ENCODE peak calls at places on chromosomes 2 and 18, in eight cellular contexts. N is suprapubic skin, G is Peyer's patch, O is sigmoid colon, D is stomach, E is HCT116, X is A549, P is K562. I is an unnamed sample. For H3K4me1, the result is how much of the 10 kb centered on the place peaks cover.

GRCh38 chr2:207901847-207902246 is 123.5 kb downstream of the PLEKHM3 start:
- DNase-seq in X (no peak), N (no peak), G (no peak), P (no peak), E (no peak), D (no peak), O (no peak), I (no peak)

GRCh38 chr2:202009019-202009481 is 24.6 kb upstream of the FZD7 start:
- DNase-seq in G (no peak), O (no peak), E (no peak), D (no peak), P (no peak), X (no peak), N (no peak), I (no peak)

GRCh38 chr2:175807031-175807873 is 194.8 kb downstream of the LNPK start:
- DNase-seq in G (no peak), E (no peak), D (no peak), N (no peak), O (no peak), P (no peak), X (no peak), I (no peak)

GRCh38 chr2:74919827-74920226 is 38.6 kb upstream of the POLE4 start:
- DNase-seq in D (peak), N (no peak), O (no peak), E (peak), G (peak), X (peak), P (peak), I (peak)

GRCh38 chr2:218344090-218344754 is 12.4 kb upstream of the CATIP start:
- DNase-seq in N (no peak), X (no peak), E (no peak), G (no peak), D (no peak), O (no peak), P (no peak), I (no peak)

GRCh38 chr2:233267516-233268245 is 16.2 kb downstream of the ATG16L1 start:
- DNase-seq in G (peak), E (no peak), O (no peak), X (no peak), N (no peak), D (peak), P (no peak), I (peak)

GRCh38 chr2:167265722-167266121 is 377.4 kb downstream of the XIRP2 start:
- DNase-seq in N (no peak), P (no peak), D (no peak), O (no peak), E (no peak), G (no peak), X (no peak), I (no peak)

GRCh38 chr2:45199973-45200372 is 190.7 kb upstream of the SIX2 start:
- DNase-seq in G (no peak), O (no peak), D (no peak), E (no peak), N (no peak), P (no peak), X (no peak), I (no peak)

GRCh38 chr18:79819951-79820351 is 22.2 kb downstream of the KCNG2 start:
- DNase-seq in N (no peak), E (no peak), X (no peak), O (no peak), D (no peak), P (no peak), G (peak), I (peak)

GRCh38 chr18:48607049-48607984 is 68.5 kb downstream of the CTIF start:
- DNase-seq in D (no peak), X (no peak), G (no peak), O (no peak), E (no peak), N (no peak), P (no peak), I (peak)

GRCh38 chr2:98507461-98507860 is 62.8 kb downstream of the INPP4A start:
- DNase-seq in O (no peak), N (no peak), E (no peak), D (no peak), P (peak), G (no peak), X (no peak), I (peak)

GRCh38 chr2:46942143-46942526 is 26.5 kb upstream of the MCFD2 start:
- DNase-seq in P (peak), N (peak), E (no peak), X (no peak), O (no peak), D (peak), G (peak), I (peak)

GRCh38 chr18:51490860-51491259 is 293.4 kb upstream of the MEX3C start:
- DNase-seq in O (no peak), P (no peak), G (no peak), D (no peak), N (no peak), X (no peak), E (no peak), I (no peak)

GRCh38 chr2:44934024-44934423 is 7.5 kb upstream of the SIX3 start:
- DNase-seq in P (no peak), D (no peak), G (no peak), X (no peak), O (peak), E (no peak), N (no peak), I (no peak)

GRCh38 chr2:182616471-182617393 is 99.3 kb upstream of the DNAJC10 start:
- DNase-seq in D (no peak), P (no peak), E (no peak), X (peak), N (no peak), G (no peak), O (no peak), I (no peak)

GRCh38 chr18:13543811-13544732 is 182.3 kb downstream of the FAM210A start:
- DNase-seq in O (no peak), G (peak), N (no peak), P (no peak), D (no peak), X (no peak), E (no peak), I (no peak)

GRCh38 chr18:51727780-51728179 is 530.3 kb upstream of the MEX3C start:
- DNase-seq in P (no peak), N (no peak), O (no peak), X (no peak), D (no peak), G (no peak), E (no peak), I (no peak)

DNA sequence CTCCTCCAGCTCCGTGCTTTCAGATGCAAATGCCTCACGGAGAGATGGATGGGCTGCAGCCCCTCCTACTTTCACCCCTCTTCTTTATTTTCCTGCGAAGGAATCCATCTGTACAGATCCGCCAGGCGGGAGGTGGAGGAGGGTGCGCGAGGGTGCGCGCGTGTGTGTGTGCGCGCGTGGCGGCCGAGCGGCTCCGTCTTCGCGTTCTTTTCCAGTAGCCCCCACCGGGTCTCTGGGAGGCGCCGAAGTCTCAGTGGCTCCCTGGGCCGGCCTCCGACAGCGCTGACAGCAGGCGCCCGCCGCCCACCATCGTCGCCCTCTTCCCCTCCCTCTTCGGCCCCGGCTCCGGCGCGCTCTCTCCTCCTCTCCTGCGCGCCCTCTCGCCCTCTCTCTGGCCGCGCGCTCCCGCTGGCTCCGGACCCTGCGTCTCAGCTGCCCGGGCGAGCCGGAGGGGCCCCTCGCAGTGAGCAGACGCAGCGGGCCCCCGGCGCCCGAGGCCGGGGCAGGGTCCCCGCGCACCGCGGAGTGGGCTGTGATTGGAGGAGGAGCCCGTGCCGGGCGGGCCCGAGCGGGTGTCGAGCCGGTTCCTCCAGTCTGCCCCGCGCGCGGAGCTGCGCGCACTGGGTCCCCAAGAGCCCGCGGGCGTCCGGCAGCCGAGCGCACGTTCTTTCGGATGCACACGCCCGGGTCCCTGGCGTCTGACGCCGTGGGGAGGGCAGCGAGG is at the start of gene CDH7:
- DNase-seq in E (no peak), G (no peak), D (no peak), P (no peak), N (no peak), O (no peak), X (no peak), I (peak)
- H3K4me3 ChIP-seq in E (no peak), G (peak), D (peak), P (no peak), N (peak), O (peak), X (peak), I (peak)

DNA sequence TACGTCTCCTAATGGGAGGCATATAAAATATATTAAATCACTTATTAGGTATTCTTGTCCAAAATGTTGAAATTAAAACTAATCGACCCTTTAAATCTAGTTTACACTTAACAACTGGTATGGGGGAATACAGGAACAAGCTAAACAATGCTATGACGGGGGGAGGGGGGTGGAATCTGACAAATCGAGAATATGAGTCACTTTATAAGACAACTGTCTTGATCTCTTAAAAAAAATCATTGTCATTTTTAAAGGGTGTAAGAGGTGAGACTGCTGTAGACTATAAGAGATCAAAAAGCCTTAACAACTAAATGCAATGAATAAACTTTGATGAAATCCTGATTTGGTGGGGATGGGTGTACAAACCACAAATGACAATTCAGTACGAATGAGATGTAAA is 6.0 kb downstream of the MAP3K2 start:
- DNase-seq in P (no peak), E (no peak), O (no peak), X (no peak), D (no peak), N (no peak), G (no peak), I (no peak)
- H3K4me1 ChIP-seq in P (under half), E (under half), O (under half), X (under half), D (half or more), N (half or more), G (under half), I (half or more)

DNA sequence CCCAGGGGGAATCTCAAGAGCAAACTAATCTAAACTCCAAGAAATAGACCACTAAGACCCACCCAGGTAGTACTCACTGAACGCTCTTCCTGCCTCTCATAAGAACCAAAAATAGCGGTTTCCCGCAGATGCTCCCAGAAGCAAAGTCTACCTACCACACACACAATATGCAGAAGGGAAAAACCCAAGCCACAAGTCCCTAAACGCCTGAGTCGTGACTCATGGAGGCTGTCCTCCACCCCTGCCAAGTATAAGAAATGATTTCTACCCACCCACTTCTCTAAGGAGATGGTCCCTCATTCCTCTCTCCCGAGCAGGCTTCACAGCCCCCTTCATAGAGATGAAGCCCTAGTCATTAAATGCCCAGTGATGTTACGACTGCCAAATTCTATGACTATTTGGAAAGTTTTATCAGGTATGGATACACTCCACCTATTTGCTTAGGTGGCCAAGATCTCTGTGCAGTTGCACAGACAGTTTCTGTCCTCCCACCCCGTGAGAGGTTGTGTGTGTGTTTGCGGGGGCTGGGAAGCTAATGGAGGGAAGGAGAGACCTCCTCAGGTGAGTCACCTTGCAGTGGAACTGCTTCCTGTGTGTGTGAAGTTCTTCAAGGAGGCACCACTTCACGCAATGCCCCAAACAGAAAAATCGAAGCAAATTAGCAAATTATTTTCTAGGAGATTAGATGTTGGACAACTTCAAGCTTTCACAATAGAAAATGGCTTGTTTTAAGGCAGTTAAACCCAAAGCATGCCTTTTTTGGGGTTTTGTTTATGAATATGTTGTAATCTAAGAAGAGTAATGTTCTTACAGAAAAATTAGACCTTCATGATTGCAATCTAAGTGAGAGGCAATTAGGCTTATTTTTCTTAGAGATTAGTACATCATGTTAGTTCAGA is 175.1 kb downstream of the TGIF1 start:
- DNase-seq in O (peak), X (peak), E (peak), D (peak), G (no peak), P (peak), N (peak), I (no peak)
- TF ChIP-seq POLR2A in O (no peak), X (no peak), E (peak), D (no peak), G (no peak), P (peak), N (no peak), I (no peak)

GRCh38 chr2:42171396-42171971 is 2.3 kb downstream of the EML4 start:
- DNase-seq in N (no peak), E (no peak), P (no peak), O (no peak), D (no peak), X (no peak), G (no peak), I (no peak)
- H3K4me3 ChIP-seq in N (peak), E (no peak), P (no peak), O (no peak), D (peak), X (peak), G (peak), I (peak)

GRCh38 chr2:3580449-3580848 is 5.4 kb downstream of the RPS7 start:
- DNase-seq in O (no peak), P (no peak), G (no peak), X (no peak), E (no peak), D (no peak), N (no peak), I (no peak)
- H3K4me1 ChIP-seq in O (under half), P (under half), G (under half), X (half or more), E (under half), D (half or more), N (under half), I (under half)

DNA sequence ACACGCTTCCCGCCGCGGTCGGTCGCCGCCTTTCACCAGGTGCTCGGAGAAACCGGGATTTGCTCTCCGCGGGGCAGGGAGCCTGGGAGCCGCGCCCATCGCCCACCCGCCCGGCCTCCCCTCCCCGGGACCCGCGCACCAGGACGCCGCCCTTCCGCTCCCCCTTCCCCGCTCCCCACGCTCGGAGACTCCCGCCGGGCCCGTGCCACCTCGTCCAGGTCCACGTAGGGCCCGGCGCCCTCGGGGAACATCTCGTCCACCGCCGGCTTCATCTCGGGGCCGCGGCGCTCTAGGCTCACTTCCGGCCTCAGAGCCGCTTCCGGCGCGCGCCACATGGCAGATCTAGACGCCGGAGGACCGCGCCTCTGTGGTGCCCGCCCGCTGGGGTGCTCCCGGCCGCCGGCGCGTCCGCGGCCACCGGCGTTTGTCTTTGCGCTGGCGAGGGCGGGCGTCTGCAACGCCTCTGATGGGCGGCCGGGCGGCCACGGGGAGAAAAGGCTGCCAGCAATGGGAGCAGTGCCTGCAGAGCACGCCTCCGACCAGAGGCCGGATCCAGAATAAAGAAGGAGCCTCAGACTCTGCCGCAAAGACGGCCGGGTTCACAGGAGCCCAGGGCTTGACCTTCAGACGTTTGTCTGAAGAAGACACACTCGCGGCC is at the start of gene COPS9:
- DNase-seq in G (peak), E (peak), N (peak), X (peak), P (peak), O (peak), D (peak), I (peak)
- TF ChIP-seq POLR2A in G (peak), E (no peak), N (peak), X (peak), P (peak), O (no peak), D (no peak), I (no peak)

GRCh38 chr2:240819404-240820013 is 510 bp downstream of the KIF1A start:
- DNase-seq in P (no peak), D (peak), X (no peak), G (no peak), N (no peak), E (no peak), O (no peak), I (no peak)

GRCh38 chr2:240816584-240817495 is 3.2 kb downstream of the KIF1A start:
- DNase-seq in X (no peak), E (no peak), G (no peak), O (peak), D (no peak), N (no peak), P (no peak), I (peak)

GRCh38 chr2:240818543-240819403 is 1.2 kb downstream of the KIF1A start:
- DNase-seq in X (no peak), O (no peak), N (no peak), G (no peak), E (no peak), P (no peak), D (peak), I (peak)

GRCh38 chr2:240817496-240818292 is 2.3 kb downstream of the KIF1A start:
- DNase-seq in O (peak), E (no peak), G (no peak), P (no peak), N (no peak), X (no peak), D (peak), I (peak)

GRCh38 chr2:240818293-240818542 is 1.8 kb downstream of the KIF1A start:
- DNase-seq in E (no peak), G (no peak), D (peak), N (no peak), P (no peak), O (no peak), X (no peak), I (peak)
- H3K4me3 ChIP-seq in E (no peak), G (no peak), D (no peak), N (no peak), P (no peak), O (no peak), X (no peak), I (no peak)

DNA sequence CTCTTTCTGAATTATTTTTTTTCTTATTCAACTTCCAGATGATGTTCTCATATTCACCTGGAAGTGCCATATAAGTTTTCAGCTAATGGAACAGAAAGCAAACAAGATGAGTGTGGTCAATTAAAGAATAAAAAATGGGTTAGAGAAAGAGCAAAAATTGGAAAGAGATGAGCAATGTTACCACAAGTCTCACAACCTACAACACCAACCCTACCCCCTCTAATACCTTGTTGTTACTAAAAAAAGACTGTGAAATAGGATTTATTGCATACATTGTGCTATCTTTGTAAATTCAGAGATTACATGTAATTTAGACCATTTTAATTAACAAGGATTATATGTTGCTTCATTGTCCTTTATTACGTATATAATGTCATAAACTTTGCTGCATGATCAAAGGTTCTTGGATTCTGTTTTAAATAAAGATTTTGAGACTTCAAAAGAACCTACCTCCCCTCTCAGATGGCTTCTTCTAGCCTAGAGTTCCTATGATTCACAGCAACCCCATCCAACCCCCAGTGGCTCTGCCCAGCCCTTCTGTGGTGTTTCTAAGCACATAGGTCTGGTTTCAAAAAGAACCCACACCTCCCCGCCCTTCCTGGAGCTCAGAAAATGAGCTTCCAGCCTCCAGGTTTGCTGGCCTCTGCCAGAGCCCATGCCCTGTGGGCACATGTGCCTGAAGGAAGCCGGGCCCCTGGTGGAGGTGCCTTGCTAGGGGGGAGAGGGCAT is 24.7 kb downstream of the LGALSL start:
- DNase-seq in D (no peak), E (no peak), G (no peak), N (no peak), X (no peak), O (no peak), P (no peak), I (no peak)
- H3K4me1 ChIP-seq in D (under half), E (under half), G (under half), N (under half), X (under half), O (under half), P (under half), I (under half)